ENCODE peak calls at places on chromosomes 16 and 17, in six cellular contexts. T, Z, F, L, H and P are unnamed samples.

GRCh38 chr17:29573558-29573870 is 5.0 kb downstream of the TP53I13 start:
- DNase-seq in T (no peak), Z (no peak), F (no peak), L (no peak), H (no peak), P (no peak)

GRCh38 chr17:67563692-67564228 is 154.0 kb upstream of the NOL11 start:
- DNase-seq in T (no peak), Z (no peak), F (no peak), L (no peak), H (no peak), P (no peak)

GRCh38 chr17:38349097-38349904 is 2.3 kb upstream of the SOCS7 start:
- DNase-seq in T (peak), Z (peak), F (peak), L (peak), H (peak), P (peak)

GRCh38 chr17:46929413-46929812 is 6.5 kb downstream of the GOSR2 start:
- DNase-seq in T (no peak), Z (no peak), F (no peak), L (no peak), H (no peak), P (no peak)

GRCh38 chr17:60134396-60135159 is 15.2 kb upstream of the CA4 start:
- DNase-seq in T (no peak), Z (no peak), F (no peak), L (no peak), H (peak), P (no peak)

GRCh38 chr17:9837551-9838471 is 12.1 kb downstream of the GLP2R start:
- DNase-seq in T (no peak), Z (no peak), F (peak), L (no peak), H (no peak), P (no peak)

GRCh38 chr17:79700574-79700973 is 30.2 kb upstream of the ENPP7 start:
- DNase-seq in T (no peak), Z (no peak), F (no peak), L (no peak), H (no peak), P (peak)

GRCh38 chr17:80264048-80264792 is 3.6 kb downstream of the RNF213 start:
- DNase-seq in T (no peak), Z (peak), F (no peak), L (no peak), H (no peak), P (no peak)

GRCh38 chr17:624341-624860 is 90.2 kb downstream of the VPS53 start:
- DNase-seq in T (no peak), Z (no peak), F (no peak), L (no peak), H (no peak), P (no peak)

GRCh38 chr17:39756376-39757079 is 18.8 kb downstream of the GRB7 start:
- DNase-seq in T (no peak), Z (no peak), F (no peak), L (no peak), H (no peak), P (no peak)

GRCh38 chr17:48426019-48426418 is 4.0 kb downstream of the SKAP1 start:
- DNase-seq in T (no peak), Z (no peak), F (no peak), L (no peak), H (no peak), P (no peak)

GRCh38 chr16:28207425-28207824 is 4.3 kb downstream of the XPO6 start:
- DNase-seq in T (no peak), Z (no peak), F (no peak), L (no peak), H (no peak), P (no peak)

GRCh38 chr16:56743840-56744239 is 13.9 kb downstream of the NUP93 start:
- DNase-seq in T (no peak), Z (no peak), F (peak), L (no peak), H (peak), P (no peak)

GRCh38 chr17:49224198-49224996 is 6.2 kb downstream of the PHOSPHO1 start:
- DNase-seq in T (no peak), Z (peak), F (no peak), L (no peak), H (no peak), P (peak)

GRCh38 chr16:68091604-68092261 is 6.6 kb downstream of the NFATC3 start:
- DNase-seq in T (no peak), Z (no peak), F (peak), L (no peak), H (no peak), P (no peak)

GRCh38 chr16:58329147-58329546 is 34.3 kb upstream of the PRSS54 start:
- DNase-seq in T (no peak), Z (no peak), F (peak), L (no peak), H (no peak), P (no peak)

GRCh38 chr16:7090628-7091115 is 242.0 kb upstream of the RBFOX1 start:
- DNase-seq in T (no peak), Z (no peak), F (no peak), L (no peak), H (no peak), P (no peak)

GRCh38 chr17:13508916-13509315 is 92.8 kb downstream of the HS3ST3A1 start:
- DNase-seq in T (no peak), Z (no peak), F (peak), L (no peak), H (no peak), P (no peak)

GRCh38 chr17:65092262-65092661 is 35.7 kb upstream of the GNA13 start:
- DNase-seq in T (no peak), Z (no peak), F (no peak), L (no peak), H (no peak), P (no peak)

GRCh38 chr16:23508589-23509440 is 1.5 kb downstream of the GGA2 start:
- DNase-seq in T (no peak), Z (no peak), F (no peak), L (no peak), H (no peak), P (no peak)